ENCODE peak calls at places on chromosomes 3 and 15, in nine cellular contexts. P is fibroblast of villous mesenchyme, H is BJ, Y is endothelial cell, M is progenitor cell of endocrine pancreas, J is fibroblast of lung, E is GM12865, R is coronary artery, B is lung. N is an unnamed sample.

GRCh38 chr3:130725746-130726145 is 20.9 kb downstream of the PIK3R4 start:
- DNase-seq in P (no peak), H (no peak), Y (no peak), M (no peak), J (peak; percentile 13), E (no peak), R (no peak), B (no peak), N (no peak)

GRCh38 chr3:143596957-143597642 is 251.2 kb downstream of the SLC9A9 start:
- DNase-seq in P (no peak), H (no peak), Y (no peak), M (no peak), J (no peak), E (no peak), R (no peak), B (no peak), N (no peak)

GRCh38 chr3:188975612-188976314 is 196.0 kb upstream of the TPRG1 start:
- DNase-seq in P (peak; percentile 78), H (no peak), Y (no peak), M (no peak), J (peak; percentile 88), E (no peak), R (no peak), B (no peak), N (no peak)

GRCh38 chr3:189563841-189564563 is 67.2 kb upstream of the TP63 start:
- DNase-seq in P (peak; percentile 56), H (peak; percentile 65), Y (no peak), M (no peak), J (peak; percentile 51), E (peak; percentile 88), R (no peak), B (peak; percentile 29), N (peak; percentile 62)

GRCh38 chr15:25333049-25333448 is 105.8 kb downstream of the UBE3A start:
- DNase-seq in P (no peak), H (no peak), Y (no peak), M (no peak), J (no peak), E (no peak), R (no peak), B (no peak), N (no peak)

GRCh38 chr15:76116138-76116885 is 56.5 kb downstream of the TMEM266 start:
- DNase-seq in P (no peak), H (no peak), Y (no peak), M (no peak), J (no peak), E (no peak), R (no peak), B (no peak), N (no peak)

GRCh38 chr3:105032541-105032940 is 334.2 kb upstream of the ALCAM start:
- DNase-seq in P (no peak), H (no peak), Y (no peak), M (no peak), J (no peak), E (no peak), R (no peak), B (no peak), N (no peak)

GRCh38 chr15:74377831-74378766 is 10.7 kb upstream of the CYP11A1 start:
- DNase-seq in P (no peak), H (no peak), Y (no peak), M (no peak), J (no peak), E (no peak), R (no peak), B (no peak), N (no peak)

GRCh38 chr3:12658593-12659058 is 5.3 kb downstream of the RAF1 start:
- DNase-seq in P (peak; percentile 87), H (peak; percentile 96), Y (no peak), M (no peak), J (peak; percentile 84), E (no peak), R (no peak), B (no peak), N (no peak)

GRCh38 chr3:26106119-26106690 is 316.3 kb downstream of the OXSM start:
- DNase-seq in P (no peak), H (no peak), Y (no peak), M (no peak), J (no peak), E (no peak), R (no peak), B (no peak), N (no peak)

GRCh38 chr3:70488131-70488530 is 175.7 kb upstream of the MDFIC2 start:
- DNase-seq in P (no peak), H (no peak), Y (no peak), M (no peak), J (no peak), E (no peak), R (no peak), B (no peak), N (no peak)

GRCh38 chr3:31010491-31010890 is 116.0 kb upstream of the GADL1 start:
- DNase-seq in P (peak; percentile 42), H (no peak), Y (no peak), M (no peak), J (peak; percentile 53), E (no peak), R (no peak), B (no peak), N (no peak)

GRCh38 chr3:132660056-132660744 is at the start of gene UBA5:
- DNase-seq in P (peak; percentile 70), H (no peak), Y (peak; percentile 50), M (peak; percentile 24), J (peak; percentile 75), E (peak; percentile 82), R (peak; percentile 83), B (peak; percentile 75), N (peak; percentile 85)

GRCh38 chr3:194130211-194130610 is 5.7 kb upstream of the HES1 start:
- DNase-seq in P (no peak), H (no peak), Y (no peak), M (no peak), J (no peak), E (no peak), R (no peak), B (no peak), N (no peak)

GRCh38 chr3:97177242-97177641 is 362.8 kb downstream of the EPHA6 start:
- DNase-seq in P (no peak), H (no peak), Y (no peak), M (no peak), J (no peak), E (no peak), R (no peak), B (no peak), N (no peak)

GRCh38 chr3:179682681-179683080 is 29.8 kb downstream of the USP13 start:
- DNase-seq in P (peak; percentile 20), H (no peak), Y (no peak), M (no peak), J (no peak), E (no peak), R (no peak), B (no peak), N (no peak)

GRCh38 chr3:89268059-89268458 is 160.6 kb downstream of the EPHA3 start:
- DNase-seq in P (no peak), H (no peak), Y (no peak), M (no peak), J (no peak), E (no peak), R (no peak), B (no peak), N (no peak)

GRCh38 chr3:102290241-102290640 is 144.6 kb upstream of the ZPLD1 start:
- DNase-seq in P (no peak), H (no peak), Y (no peak), M (no peak), J (no peak), E (no peak), R (no peak), B (no peak), N (no peak)

GRCh38 chr3:71461749-71462483 is 121.6 kb downstream of the FOXP1 start:
- DNase-seq in P (peak; percentile 28), H (no peak), Y (no peak), M (no peak), J (no peak), E (no peak), R (no peak), B (no peak), N (no peak)

GRCh38 chr15:74062671-74063070 is 19.7 kb downstream of the GOLGA6A start:
- DNase-seq in P (no peak), H (no peak), Y (no peak), M (no peak), J (no peak), E (no peak), R (peak; percentile 66), B (no peak), N (no peak)

GRCh38 chr3:187497037-187497436 is 128.9 kb downstream of the RTP4 start:
- DNase-seq in P (no peak), H (no peak), Y (no peak), M (no peak), J (no peak), E (no peak), R (no peak), B (no peak), N (no peak)

GRCh38 chr15:63504979-63505841 is 817 bp downstream of the USP3 start:
- DNase-seq in P (peak; percentile 72), H (no peak), Y (peak; percentile 50), M (no peak), J (peak; percentile 62), E (peak; percentile 83), R (no peak), B (peak; percentile 60), N (no peak)
- TF ChIP-seq CTCF in P (peak; percentile 29), H (peak; percentile 42), Y (no peak), M (peak; percentile 31), J (peak; percentile 23), E (peak; percentile 7), R (no peak), B (no peak), N (peak; percentile 4)

GRCh38 chr3:52055537-52056351 is 627 bp downstream of the DUSP7 start:
- DNase-seq in P (peak; percentile 56), H (no peak), Y (peak; percentile 64), M (peak; percentile 34), J (peak; percentile 54), E (peak; percentile 85), R (no peak), B (no peak), N (peak; percentile 75)
- TF ChIP-seq CTCF in P (no peak), H (peak; percentile 10), Y (no peak), M (peak; percentile 25), J (peak; percentile 17), E (peak; percentile 46), R (no peak), B (no peak), N (peak; percentile 17)

GRCh38 chr15:58438956-58439355 is 7.2 kb downstream of the LIPC start:
- DNase-seq in P (peak; percentile 63), H (no peak), Y (peak; percentile 38), M (no peak), J (peak; percentile 69), E (peak; percentile 46), R (peak; percentile 47), B (no peak), N (peak; percentile 49)
- TF ChIP-seq CTCF in P (peak; percentile 47), H (peak; percentile 38), Y (no peak), M (peak; percentile 53), J (peak; percentile 41), E (peak; percentile 17), R (no peak), B (no peak), N (no peak)

GRCh38 chr3:58021072-58021959 is 13.1 kb downstream of the FLNB start:
- DNase-seq in P (no peak), H (no peak), Y (no peak), M (no peak), J (no peak), E (no peak), R (no peak), B (no peak), N (no peak)
- TF ChIP-seq CTCF in P (no peak), H (no peak), Y (no peak), M (no peak), J (no peak), E (no peak), R (no peak), B (no peak), N (no peak)

N was measured in GM20000.